ENCODE peak calls at places on chromosomes 13 and 19, in five cellular contexts. G is thoracic aorta, C is fibroblast of the aortic adventitia, X is GM12864, Z is fibroblast of mammary gland. T is an unnamed sample.

GRCh38 chr19:14102756-14103155 is 12.2 kb upstream of the SAMD1 start:
- DNase-seq in X (no peak), C (no peak), G (no peak), Z (no peak), T (no peak)

GRCh38 chr13:30805132-30805537 is 69.8 kb downstream of the ALOX5AP start:
- DNase-seq in C (no peak), X (no peak), Z (no peak), G (no peak), T (no peak)

GRCh38 chr13:102386461-102386860 is 15.4 kb downstream of the FGF14 start:
- DNase-seq in X (no peak), C (no peak), Z (no peak), G (no peak), T (no peak)

GRCh38 chr13:101289764-101290163 is 126.5 kb downstream of the NALCN start:
- DNase-seq in X (no peak), G (no peak), Z (peak), C (peak), T (peak)

GRCh38 chr19:56107626-56108351 is 13.3 kb downstream of the ZNF787 start:
- DNase-seq in G (no peak), C (no peak), X (no peak), Z (no peak), T (no peak)

GRCh38 chr19:49861541-49862410 is 5.6 kb downstream of the PNKP start:
- DNase-seq in Z (no peak), X (no peak), G (no peak), C (no peak), T (no peak)

GRCh38 chr13:28485551-28485950 is 9.4 kb downstream of the FLT1 start:
- DNase-seq in X (no peak), G (no peak), Z (no peak), C (no peak), T (no peak)

GRCh38 chr19:55173717-55174409 is 6.2 kb downstream of the SYT5 start:
- DNase-seq in C (peak), G (no peak), X (no peak), Z (peak), T (peak)

GRCh38 chr13:79196366-79196765 is 209.7 kb downstream of the RBM26 start:
- DNase-seq in C (no peak), X (no peak), G (no peak), Z (no peak), T (no peak)

GRCh38 chr13:49053215-49053614 is 77.5 kb downstream of the FNDC3A start:
- DNase-seq in Z (peak), G (no peak), C (no peak), X (no peak), T (no peak)

GRCh38 chr19:45820413-45821102 is 5.5 kb upstream of the RSPH6A start:
- DNase-seq in G (no peak), Z (no peak), X (no peak), C (no peak), T (no peak)

GRCh38 chr13:48163066-48163465 is 68.2 kb upstream of the MED4 start:
- DNase-seq in X (no peak), G (no peak), Z (no peak), C (peak), T (no peak)

GRCh38 chr19:24072720-24073119 is 14.3 kb upstream of the ZNF254 start:
- DNase-seq in G (no peak), Z (no peak), X (no peak), C (no peak), T (no peak)

GRCh38 chr13:74194856-74195255 is 60.7 kb upstream of the KLF12 start:
- DNase-seq in Z (no peak), G (no peak), X (no peak), C (no peak), T (no peak)

GRCh38 chr13:29716493-29716892 is 121.0 kb upstream of the SLC7A1 start:
- DNase-seq in X (no peak), G (no peak), Z (no peak), C (no peak), T (no peak)

GRCh38 chr13:107113387-107113786 is 545.5 kb upstream of the ARGLU1 start:
- DNase-seq in Z (no peak), G (no peak), C (no peak), X (no peak), T (no peak)

GRCh38 chr19:12847159-12848139 is 9.1 kb downstream of the MAST1 start:
- DNase-seq in C (peak), G (peak), X (no peak), Z (peak), T (peak)

GRCh38 chr19:11736696-11737095 is 2.0 kb downstream of the ZNF823 start:
- DNase-seq in G (peak), C (peak), X (no peak), Z (peak), T (peak)

GRCh38 chr13:21060827-21061076 is 634 bp downstream of the LATS2 start:
- DNase-seq in G (no peak), C (no peak), Z (no peak), X (no peak), T (no peak)

GRCh38 chr13:50744261-50744660 is 99.2 kb downstream of the DLEU7 start:
- DNase-seq in G (no peak), C (no peak), Z (no peak), X (no peak), T (no peak)

GRCh38 chr13:99859178-99860177 is 112.1 kb downstream of the ZIC5 start:
- DNase-seq in G (no peak), C (no peak), Z (no peak), X (peak), T (no peak)

GRCh38 chr19:18062043-18062442 is 24.7 kb downstream of the IL12RB1 start:
- DNase-seq in Z (no peak), G (no peak), X (no peak), C (no peak), T (no peak)

GRCh38 chr13:29917573-29918091 is 67.2 kb upstream of the UBL3 start:
- DNase-seq in X (no peak), C (no peak), Z (peak), G (no peak), T (peak)

GRCh38 chr13:37905736-37906135 is 36.2 kb upstream of the TRPC4 start:
- DNase-seq in C (no peak), G (no peak), X (no peak), Z (no peak), T (peak)

GRCh38 chr19:2719232-2719735 is 1.9 kb downstream of the DIRAS1 start:
- DNase-seq in G (no peak), X (no peak), C (no peak), Z (no peak), T (no peak)

GRCh38 chr13:79245937-79246574 is 160.0 kb downstream of the RBM26 start:
- DNase-seq in G (no peak), C (no peak), X (peak), Z (no peak), T (no peak)

GRCh38 chr13:36919206-36919832 is 719 bp downstream of the SMAD9 start:
- DNase-seq in G (peak), Z (peak), X (no peak), C (peak), T (no peak)

GRCh38 chr13:64488731-64489130 is 2741.4 kb downstream of the PCDH9 start:
- DNase-seq in C (no peak), G (no peak), Z (no peak), X (no peak), T (peak)

GRCh38 chr13:44748439-44748838 is 172.3 kb upstream of the TSC22D1 start:
- DNase-seq in X (no peak), Z (no peak), G (no peak), C (no peak), T (no peak)

GRCh38 chr13:44768233-44768632 is 192.1 kb upstream of the TSC22D1 start:
- DNase-seq in C (no peak), X (peak), G (no peak), Z (no peak), T (no peak)

GRCh38 chr19:9793051-9793591 is 24.6 kb upstream of the ZNF846 start:
- DNase-seq in Z (peak), G (peak), X (no peak), C (peak), T (peak)

GRCh38 chr13:101572456-101572855 is 120.0 kb downstream of the ITGBL1 start:
- DNase-seq in G (no peak), Z (peak), X (no peak), C (no peak), T (no peak)

GRCh38 chr19:37855098-37855497 is 51.3 kb downstream of the WDR87 start:
- DNase-seq in Z (peak), G (no peak), X (no peak), C (peak), T (peak)

GRCh38 chr13:97234742-97235141 is 12.6 kb downstream of the MBNL2 start:
- DNase-seq in X (no peak), Z (no peak), C (no peak), G (no peak), T (no peak)

GRCh38 chr13:99281811-99282263 is 23.7 kb upstream of the GPR18 start:
- DNase-seq in C (no peak), G (peak), X (peak), Z (peak), T (no peak)

GRCh38 chr13:43304945-43305344 is 281.6 kb downstream of the DNAJC15 start:
- DNase-seq in Z (no peak), G (no peak), X (no peak), C (no peak), T (no peak)

GRCh38 chr13:101706651-101707050 is 254.2 kb downstream of the ITGBL1 start:
- DNase-seq in G (no peak), X (no peak), Z (peak), C (peak), T (peak)

GRCh38 chr13:78659450-78660110 is 625 bp upstream of the OBI1 start:
- DNase-seq in X (no peak), Z (peak), G (no peak), C (peak), T (peak)

DNA sequence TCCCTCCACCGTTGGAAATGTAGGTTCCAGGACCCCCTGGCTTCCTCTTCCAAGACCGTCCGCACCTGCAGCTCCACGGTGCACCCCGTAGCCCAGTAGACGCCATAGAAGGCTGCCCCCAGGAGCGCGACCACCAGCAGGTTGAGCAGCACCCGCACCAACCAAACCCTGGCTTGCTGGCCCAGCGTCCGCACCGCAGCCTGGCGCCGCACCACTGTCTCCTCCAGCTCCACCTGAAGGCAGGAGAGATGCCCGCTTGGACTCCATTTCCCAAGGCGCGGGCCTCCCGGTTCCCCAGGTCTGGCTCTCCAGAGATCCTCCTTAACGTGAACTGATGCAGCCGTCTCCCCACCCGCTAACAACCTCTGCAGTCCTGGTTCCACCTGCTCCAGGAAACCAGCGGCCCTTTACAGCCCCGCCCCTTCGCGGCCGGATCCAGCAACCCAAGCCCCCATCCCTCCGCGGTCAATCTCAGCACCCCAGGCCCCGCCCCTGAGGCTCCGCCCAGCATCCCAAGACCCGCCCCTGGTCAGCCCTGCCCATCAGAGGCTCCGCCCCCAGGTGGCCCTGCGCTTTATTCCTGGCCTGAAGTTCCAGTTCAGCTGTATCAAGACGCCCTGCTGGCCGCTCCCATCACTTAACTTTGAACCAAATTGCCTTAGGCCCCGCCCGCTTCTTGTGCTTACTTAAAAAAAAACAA is 5.0 kb upstream of the LENG1 start:
- DNase-seq in G (no peak), X (no peak), Z (no peak), C (peak), T (no peak)
- H3K4me3 ChIP-seq in G (no peak), X (no peak), Z (no peak), C (no peak), T (no peak)

GRCh38 chr19:51016798-51017683 is 2.5 kb downstream of the KLK10 start:
- DNase-seq in X (no peak), Z (peak), C (peak), G (no peak), T (no peak)
- TF ChIP-seq CTCF in X (peak), Z (peak), C (peak), G (peak), T (peak)

DNA sequence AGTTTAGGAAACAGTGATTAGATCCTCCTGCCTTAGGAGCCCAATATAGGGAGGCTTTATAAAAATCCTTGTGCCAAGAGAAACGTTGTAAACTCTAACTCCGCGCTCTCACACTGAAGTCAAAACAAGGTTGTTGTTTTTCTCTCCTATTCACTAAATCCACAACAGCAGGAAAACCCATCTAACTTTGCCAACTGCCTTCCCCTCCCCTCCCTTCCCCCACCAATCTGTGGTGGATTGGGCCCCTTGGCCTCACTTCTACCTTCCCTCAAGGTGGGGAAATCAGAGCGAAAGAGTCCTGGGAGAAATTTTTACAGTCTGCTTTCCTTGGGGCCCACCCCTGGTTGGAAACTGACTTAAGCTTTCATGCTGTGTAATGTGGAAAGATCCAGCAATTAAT is 1.4 kb downstream of the DHRS12 start:
- DNase-seq in Z (no peak), C (no peak), X (no peak), G (no peak), T (no peak)
- H3K4me3 ChIP-seq in Z (no peak), C (no peak), X (peak), G (peak), T (no peak)

DNA sequence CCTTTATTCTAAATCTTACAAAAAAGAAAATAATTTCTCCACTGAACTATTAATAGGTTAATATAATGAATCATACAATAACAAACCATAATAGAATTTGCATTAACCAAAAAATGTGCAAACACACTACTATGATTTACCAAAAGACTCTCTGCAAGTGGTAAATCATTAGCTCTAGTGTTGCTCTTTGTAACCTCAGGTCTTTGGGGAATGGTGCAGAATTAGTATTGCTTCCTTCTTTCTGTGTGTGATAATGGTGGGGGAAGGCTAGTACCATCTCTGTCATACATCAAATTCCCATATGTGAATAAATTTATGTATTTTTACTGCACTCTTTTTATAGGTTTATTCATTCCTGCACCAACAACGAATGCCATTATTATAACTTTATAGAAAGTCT is 105.1 kb downstream of the COG6 start:
- DNase-seq in Z (peak), C (no peak), G (no peak), X (no peak), T (no peak)
- TF ChIP-seq CTCF in Z (no peak), C (no peak), G (no peak), X (no peak), T (no peak)

DNA sequence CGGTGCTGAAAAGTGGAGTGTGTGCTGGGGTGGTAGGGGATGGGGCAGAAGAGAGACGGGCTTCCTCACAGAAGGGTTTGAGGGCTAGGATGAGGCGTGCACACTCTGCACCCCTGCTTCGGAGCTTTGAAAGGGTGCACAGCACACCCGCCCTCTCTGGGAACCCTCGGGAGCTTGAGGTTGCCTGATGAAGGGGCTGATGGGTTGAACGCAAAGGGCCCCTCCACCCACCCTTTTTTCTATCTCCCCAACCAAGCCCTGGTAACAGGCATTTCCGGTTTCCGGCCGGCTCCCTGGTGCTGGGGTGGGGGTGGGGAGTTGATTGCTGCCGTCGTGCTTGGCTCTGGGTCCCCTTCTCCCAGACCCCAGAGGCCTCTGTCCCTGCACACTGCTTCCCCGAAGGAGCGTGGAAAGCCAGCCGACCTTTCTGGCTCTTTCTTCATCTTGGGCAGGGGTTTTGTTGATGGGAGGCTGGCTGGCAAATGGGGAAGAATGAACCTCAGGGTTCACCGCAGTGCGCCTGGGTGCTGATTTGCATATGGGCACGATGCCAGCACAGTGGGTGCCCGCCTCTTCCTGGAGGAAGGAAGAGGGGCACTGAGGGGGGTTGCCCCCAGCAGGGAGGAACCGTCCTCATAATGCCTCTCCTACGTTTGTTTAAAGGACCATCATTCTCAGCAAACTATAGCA is 29.0 kb downstream of the VAV1 start:
- DNase-seq in C (no peak), G (no peak), X (peak), Z (no peak), T (no peak)
- H3K4me3 ChIP-seq in C (no peak), G (peak), X (peak), Z (no peak), T (no peak)

GRCh38 chr13:41848435-41849255 is 112.3 kb downstream of the VWA8 start:
- DNase-seq in X (no peak), C (peak), Z (peak), G (no peak), T (peak)
- TF ChIP-seq CTCF in X (no peak), C (peak), Z (peak), G (no peak), T (peak)

DNA sequence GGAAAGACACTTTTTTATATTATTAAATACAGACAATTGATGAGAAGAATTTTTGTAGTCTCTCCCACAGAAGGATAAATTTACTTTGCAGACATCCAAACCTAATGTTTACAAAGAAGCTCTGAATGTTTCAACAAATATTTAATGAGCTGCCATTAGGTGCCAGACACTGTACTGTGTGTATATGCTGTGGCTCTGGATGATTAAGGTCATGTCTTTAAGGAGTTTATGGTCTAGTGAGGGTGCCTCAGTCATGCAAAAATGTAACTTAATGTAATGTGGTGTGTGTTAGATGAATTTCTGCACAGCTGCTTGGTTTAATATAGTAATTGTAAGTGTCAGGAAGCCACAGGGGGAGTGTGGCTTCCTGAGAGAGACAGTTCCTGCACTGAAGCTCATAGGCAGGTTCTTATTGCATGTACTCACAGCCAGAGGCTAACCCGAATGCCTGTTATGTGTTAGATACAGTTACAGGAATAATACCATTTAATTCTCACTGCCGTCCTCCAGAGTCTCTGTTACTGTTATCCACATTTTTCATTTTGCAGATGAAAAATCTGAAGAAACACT is 43.3 kb downstream of the SPATA13 start:
- DNase-seq in Z (no peak), C (no peak), G (no peak), X (no peak), T (peak)
- H3K4me3 ChIP-seq in Z (no peak), C (no peak), G (no peak), X (no peak), T (no peak)

GRCh38 chr19:21604941-21605548 is 99.6 kb downstream of the ZNF429 start:
- DNase-seq in C (no peak), G (no peak), Z (no peak), X (no peak), T (peak)
- TF ChIP-seq CTCF in C (no peak), G (no peak), Z (no peak), X (no peak), T (no peak)